ENCODE peak calls at places on chromosomes 2 and 18, in nine cellular contexts. Q is DND-41, X is left ventricle myocardium inferior, H is Panc1, F is HCT116, K is left lung, G is K562, N is lung, O is transverse colon. U is an unnamed sample. For H3K9me3 and H3K27me3, the result is how much of the 10 kb centered on the place peaks cover.

GRCh38 chr18:28766027-28766426 is 589.1 kb upstream of the CDH2 start:
- DNase-seq in N (no peak), G (no peak), K (no peak), F (no peak), O (no peak), Q (no peak), H (no peak), X (no peak), U (no peak)

GRCh38 chr18:11377766-11378540 is 228.6 kb upstream of the PIEZO2 start:
- DNase-seq in N (no peak), K (peak), O (no peak), F (no peak), X (no peak), G (no peak), H (no peak), Q (no peak), U (no peak)

GRCh38 chr2:1742680-1743395 is 1.5 kb downstream of the PXDN start:
- DNase-seq in N (peak), G (no peak), H (no peak), O (peak), Q (no peak), X (peak), K (peak), F (no peak), U (peak)

GRCh38 chr2:134272831-134273230 is 19.0 kb downstream of the MGAT5 start:
- DNase-seq in O (no peak), H (no peak), X (no peak), N (no peak), K (no peak), G (no peak), Q (no peak), F (no peak), U (no peak)

GRCh38 chr2:186459009-186459408 is 27.1 kb upstream of the ZC3H15 start:
- DNase-seq in Q (no peak), X (no peak), F (peak), G (no peak), K (no peak), O (no peak), H (no peak), N (no peak), U (no peak)

GRCh38 chr2:43542285-43542933 is 53.4 kb downstream of the THADA start:
- DNase-seq in G (peak), K (no peak), Q (no peak), F (peak), X (no peak), H (peak), O (no peak), N (no peak), U (no peak)

GRCh38 chr2:231935207-231935524 is 9.0 kb upstream of the NPPC start:
- DNase-seq in O (no peak), F (no peak), H (no peak), G (no peak), N (no peak), X (peak), K (no peak), Q (no peak), U (no peak)

GRCh38 chr2:23640711-23641110 is 255.7 kb downstream of the KLHL29 start:
- DNase-seq in N (no peak), F (no peak), X (no peak), Q (no peak), G (no peak), O (no peak), K (no peak), H (no peak), U (no peak)

GRCh38 chr2:46601328-46601963 is 122.1 kb downstream of the TMEM247 start:
- DNase-seq in H (no peak), O (no peak), F (no peak), G (no peak), X (no peak), K (no peak), Q (no peak), N (no peak), U (no peak)

GRCh38 chr2:207372483-207372882 is 157.3 kb upstream of the CREB1 start:
- DNase-seq in K (no peak), O (no peak), X (no peak), Q (no peak), N (no peak), G (no peak), F (no peak), H (no peak), U (no peak)

GRCh38 chr2:33617989-33618388 is 18.9 kb upstream of the FAM98A start:
- DNase-seq in H (no peak), F (no peak), K (no peak), X (no peak), O (no peak), G (peak), N (no peak), Q (no peak), U (no peak)

GRCh38 chr2:33619028-33619427 is 19.9 kb upstream of the FAM98A start:
- DNase-seq in H (no peak), Q (no peak), X (no peak), K (no peak), G (no peak), O (no peak), N (no peak), F (no peak), U (no peak)

GRCh38 chr2:33617401-33617800 is 18.3 kb upstream of the FAM98A start:
- DNase-seq in G (no peak), H (no peak), N (no peak), Q (no peak), K (no peak), O (no peak), X (no peak), F (no peak), U (no peak)

GRCh38 chr2:33614190-33614589 is 15.1 kb upstream of the FAM98A start:
- DNase-seq in K (no peak), G (no peak), N (no peak), X (no peak), H (no peak), F (no peak), Q (no peak), O (no peak), U (no peak)

DNA sequence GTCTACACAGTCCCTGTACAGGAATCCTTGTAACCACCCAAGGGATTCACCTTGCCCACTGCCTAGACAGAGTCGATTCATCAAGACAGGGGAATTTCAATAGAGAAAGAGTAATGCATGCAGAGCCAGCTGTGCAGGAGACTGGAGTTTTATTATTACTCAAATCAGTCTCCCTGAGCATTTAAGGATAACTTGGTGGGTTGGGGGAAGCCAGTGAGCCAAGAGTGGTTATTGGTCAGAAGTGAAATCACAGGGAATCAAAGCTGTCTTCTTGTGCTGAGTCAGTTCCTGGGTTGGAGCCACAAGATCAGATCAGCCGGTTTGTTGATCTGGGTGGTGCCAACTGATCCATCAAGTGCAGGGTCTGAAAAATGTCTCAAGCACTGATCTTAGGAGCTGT is 17.8 kb upstream of the FAM98A start:
- DNase-seq in X (no peak), K (no peak), Q (no peak), F (no peak), G (no peak), H (no peak), O (no peak), N (no peak), U (no peak)
- TF ChIP-seq CTCF in X (no peak), K (no peak), Q (no peak), F (no peak), G (no peak), H (no peak), O (no peak), N (no peak), U (no peak)

DNA sequence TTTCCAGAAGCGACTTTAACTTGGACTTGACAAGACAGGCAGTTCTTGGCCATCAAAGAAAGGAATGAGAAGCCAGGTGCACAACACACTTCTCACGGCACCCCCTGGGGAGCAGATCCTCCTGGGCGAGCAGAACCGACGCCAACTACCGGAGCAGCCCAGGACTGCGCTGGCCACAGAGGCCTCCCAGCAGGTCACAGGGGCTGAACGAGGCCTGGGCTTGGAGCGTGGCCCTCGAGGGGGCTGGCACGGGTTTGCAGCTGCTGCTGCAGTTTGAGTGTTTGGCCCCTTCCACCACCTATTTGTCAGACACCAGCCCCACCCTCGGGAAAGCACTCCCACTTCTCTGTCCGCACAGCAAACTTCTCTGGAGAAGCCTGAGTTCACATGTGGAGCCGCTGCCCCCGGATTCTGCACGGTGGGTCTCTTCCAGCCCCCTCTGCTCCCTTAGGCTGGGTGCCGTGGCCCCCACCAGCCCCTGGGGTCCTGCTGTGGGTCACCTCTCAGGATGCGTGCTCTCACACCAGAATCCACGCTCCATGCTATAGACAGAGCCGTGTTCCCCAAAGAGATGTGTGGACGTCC is 306.7 kb upstream of the SALL3 start:
- DNase-seq in K (no peak), X (no peak), G (no peak), Q (no peak), H (no peak), O (no peak), N (no peak), F (no peak), U (no peak)
- H3K9me3 ChIP-seq in K (under half), X (under half), G (under half), Q (under half), H (under half), O (under half), N (under half), F (under half), U (under half)

DNA sequence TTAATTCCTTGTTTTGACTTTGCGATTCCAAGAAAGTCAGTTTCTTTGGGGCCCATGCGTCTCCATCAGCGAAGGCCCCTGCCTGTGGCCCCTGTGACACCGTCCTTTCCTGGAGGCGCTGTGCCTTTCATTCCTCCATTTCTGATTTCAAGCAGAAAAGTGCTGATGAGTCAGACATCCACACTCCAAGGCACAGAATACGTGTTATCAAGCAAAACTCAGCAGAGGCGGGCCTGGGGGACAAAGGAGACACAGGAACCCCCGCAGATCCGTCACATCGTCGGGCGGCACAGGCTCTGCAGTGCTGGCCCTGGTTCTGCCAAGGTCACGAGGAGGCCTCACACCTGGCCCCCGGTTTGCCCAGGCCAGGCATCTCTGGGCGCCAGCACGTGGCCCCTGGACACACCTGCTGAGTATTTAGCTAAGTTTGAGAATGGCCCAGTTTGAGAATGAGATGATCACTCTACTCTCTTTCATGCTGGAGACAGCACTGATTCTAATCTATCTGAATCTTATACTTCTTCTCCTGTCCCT is 7.2 kb upstream of the SALL3 start:
- DNase-seq in Q (no peak), X (no peak), K (peak), F (no peak), O (no peak), G (no peak), H (no peak), N (no peak), U (no peak)
- H3K27me3 ChIP-seq in Q (under half), X (half or more), K (half or more), F (under half), O (half or more), G (under half), H (under half), N (under half), U (half or more)

GRCh38 chr2:233384017-233384416 is 29.7 kb downstream of the DGKD start:
- DNase-seq in K (no peak), H (no peak), Q (no peak), X (no peak), F (no peak), G (peak), N (no peak), O (no peak), U (no peak)
- TF ChIP-seq CTCF in K (no peak), H (no peak), Q (no peak), X (no peak), F (no peak), G (peak), N (no peak), O (no peak), U (no peak)

GRCh38 chr2:219442206-219443015 is 7.8 kb downstream of the SPEG start:
- DNase-seq in X (no peak), H (no peak), O (no peak), N (no peak), G (no peak), F (no peak), Q (no peak), K (no peak), U (no peak)

GRCh38 chr2:219444566-219445091 is 10.0 kb downstream of the SPEG start:
- DNase-seq in H (no peak), N (no peak), Q (no peak), X (no peak), O (no peak), K (no peak), G (no peak), F (no peak), U (no peak)

GRCh38 chr2:219443697-219444023 is 9.0 kb downstream of the SPEG start:
- DNase-seq in N (no peak), O (no peak), K (no peak), F (no peak), G (no peak), Q (no peak), X (no peak), H (no peak), U (no peak)

GRCh38 chr2:219441451-219442205 is 7.0 kb downstream of the SPEG start:
- DNase-seq in N (no peak), O (peak), H (no peak), F (no peak), X (no peak), Q (peak), G (peak), K (no peak), U (peak)

GRCh38 chr2:219443016-219443696 is 8.5 kb downstream of the SPEG start:
- DNase-seq in O (no peak), K (no peak), G (no peak), N (no peak), Q (no peak), F (no peak), H (no peak), X (no peak), U (no peak)
- H3K9me3 ChIP-seq in O (under half), K (under half), G (under half), N (under half), Q (under half), F (under half), H (under half), X (under half), U (under half)

GRCh38 chr18:79540161-79540913 is 139.3 kb upstream of the CTDP1 start:
- DNase-seq in X (no peak), K (no peak), Q (no peak), G (no peak), O (no peak), N (no peak), F (no peak), H (no peak), U (no peak)

GRCh38 chr18:79538635-79539034 is 141.0 kb upstream of the CTDP1 start:
- DNase-seq in H (no peak), F (no peak), O (no peak), N (no peak), X (no peak), G (no peak), K (no peak), Q (no peak), U (no peak)

GRCh38 chr18:79534356-79534755 is 138.6 kb downstream of the NFATC1 start:
- DNase-seq in F (no peak), K (no peak), G (no peak), X (no peak), Q (no peak), N (no peak), H (no peak), O (no peak), U (no peak)

GRCh38 chr18:79540914-79541301 is 138.7 kb upstream of the CTDP1 start:
- DNase-seq in G (no peak), F (no peak), O (no peak), Q (no peak), X (no peak), H (no peak), K (no peak), N (no peak), U (no peak)

GRCh38 chr18:79537758-79538157 is 141.8 kb upstream of the CTDP1 start:
- DNase-seq in F (no peak), N (no peak), K (no peak), Q (no peak), O (no peak), G (no peak), X (no peak), H (no peak), U (no peak)
- H3K27me3 ChIP-seq in F (under half), N (under half), K (under half), Q (under half), O (under half), G (under half), X (under half), H (under half), U (under half)

U was measured in CD4-positive, alpha-beta T cell.